ENCODE peak calls at places on chromosomes 5 and 9, in seven cellular contexts. M, Z, S, E, K, R and J are unnamed samples.

GRCh38 chr9:135588886-135589595 is 27.5 kb downstream of the PAEP start:
- DNase-seq in E (no peak), K (no peak), R (no peak), S (no peak), Z (no peak), M (no peak), J (no peak)

GRCh38 chr9:111198936-111199335 is 131.1 kb downstream of the OR2K2 start:
- DNase-seq in Z (no peak), E (no peak), S (no peak), K (no peak), M (no peak), R (no peak), J (no peak)

GRCh38 chr9:21591221-21592062 is 109.3 kb upstream of the IFNE start:
- DNase-seq in Z (peak), R (peak), M (peak), K (no peak), S (no peak), E (peak), J (no peak)

GRCh38 chr5:51187953-51188591 is 195.2 kb upstream of the ISL1 start:
- DNase-seq in E (peak), S (no peak), Z (no peak), K (no peak), R (peak), M (no peak), J (peak)

GRCh38 chr5:158718738-158719505 is 380.8 kb downstream of the EBF1 start:
- DNase-seq in E (no peak), Z (no peak), M (no peak), S (no peak), R (no peak), K (no peak), J (no peak)

GRCh38 chr9:95139121-95139520 is 178.4 kb downstream of the FANCC start:
- DNase-seq in Z (no peak), K (no peak), E (no peak), S (no peak), M (no peak), R (no peak), J (no peak)

GRCh38 chr9:112168197-112168596 is 6.9 kb downstream of the SUSD1 start:
- DNase-seq in K (no peak), M (no peak), R (no peak), Z (no peak), E (no peak), S (no peak), J (no peak)

GRCh38 chr5:169408166-169408565 is 107.2 kb upstream of the SLIT3 start:
- DNase-seq in K (no peak), S (no peak), E (no peak), Z (no peak), R (no peak), M (no peak), J (no peak)

GRCh38 chr9:137007060-137007815 is 10.9 kb upstream of the CLIC3 start:
- DNase-seq in Z (no peak), S (no peak), M (no peak), K (no peak), R (no peak), E (no peak), J (no peak)

GRCh38 chr5:81016116-81016515 is 56.0 kb downstream of the RASGRF2 start:
- DNase-seq in Z (no peak), M (no peak), S (no peak), R (no peak), K (no peak), E (no peak), J (no peak)

GRCh38 chr9:136342191-136343120 is 15.1 kb downstream of the GPSM1 start:
- DNase-seq in Z (no peak), M (no peak), K (peak), E (no peak), R (peak), S (peak), J (peak)

GRCh38 chr9:116546711-116547581 is 140.2 kb upstream of the TRIM32 start:
- DNase-seq in S (no peak), M (no peak), E (no peak), Z (peak), R (no peak), K (no peak), J (no peak)

GRCh38 chr5:14184725-14185124 is 41.6 kb downstream of the TRIO start:
- DNase-seq in S (no peak), E (no peak), Z (no peak), K (no peak), M (no peak), R (no peak), J (no peak)

GRCh38 chr9:7266911-7267555 is 509.3 kb downstream of the KDM4C start:
- DNase-seq in S (no peak), R (no peak), M (no peak), K (no peak), Z (no peak), E (no peak), J (no peak)

GRCh38 chr9:133496901-133497411 is 18.1 kb upstream of the SLC2A6 start:
- DNase-seq in S (no peak), K (no peak), Z (no peak), R (no peak), M (no peak), E (no peak), J (no peak)
- TF ChIP-seq YY1 in S (no peak), K (no peak), Z (no peak), R (no peak), M (no peak), E (no peak), J (no peak)

DNA sequence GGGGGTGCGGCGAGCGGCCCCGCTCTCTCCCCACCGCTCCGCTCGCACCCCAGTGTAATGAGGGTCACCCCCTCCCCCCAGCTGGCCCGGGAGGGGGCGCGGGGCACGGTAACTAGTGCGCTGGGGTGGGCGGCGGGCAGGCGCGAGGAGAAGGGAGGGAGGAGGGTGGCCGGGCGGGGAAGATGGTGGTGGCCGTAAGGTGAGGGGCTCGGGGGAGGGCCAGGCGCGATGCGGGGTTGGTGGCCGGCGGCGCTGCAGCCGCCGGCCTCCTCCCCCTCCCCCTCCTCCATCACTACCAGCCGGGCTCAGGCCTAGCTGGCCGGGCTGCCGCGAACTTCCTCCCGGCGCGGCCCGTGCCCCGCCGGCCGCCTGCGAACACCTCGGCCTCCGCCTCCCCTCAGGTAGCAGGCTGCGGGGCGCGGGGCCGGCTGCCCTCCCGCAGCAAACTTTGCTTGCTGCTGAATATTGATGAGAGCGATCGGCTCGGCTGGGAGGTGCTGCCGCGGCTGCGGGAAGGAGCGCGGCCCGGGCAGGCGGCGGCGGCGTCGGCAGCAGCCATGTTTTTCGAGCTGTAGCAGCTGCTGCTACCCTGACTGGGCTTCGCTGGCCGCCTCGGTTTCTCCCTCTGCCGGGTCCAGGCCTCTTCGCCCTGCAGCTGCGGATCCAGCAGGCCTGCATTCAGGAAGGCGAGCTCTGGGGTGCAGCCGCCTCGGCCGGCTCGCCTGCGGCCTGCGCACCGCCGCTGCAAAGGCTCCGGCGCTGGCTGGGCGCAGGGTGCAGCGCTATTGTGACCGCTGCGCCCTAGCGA is 476 bp downstream of the NSD1 start:
- DNase-seq in M (no peak), E (no peak), S (no peak), K (peak), Z (no peak), R (no peak), J (peak)
- TF ChIP-seq YY1 in M (peak), E (no peak), S (peak), K (peak), Z (no peak), R (peak), J (peak)

GRCh38 chr9:126394802-126395201 is 68.2 kb downstream of the MVB12B start:
- DNase-seq in K (no peak), Z (no peak), R (no peak), M (no peak), S (no peak), E (no peak), J (no peak)
- TF ChIP-seq YY1 in K (no peak), Z (no peak), R (no peak), M (no peak), S (no peak), E (no peak), J (no peak)

DNA sequence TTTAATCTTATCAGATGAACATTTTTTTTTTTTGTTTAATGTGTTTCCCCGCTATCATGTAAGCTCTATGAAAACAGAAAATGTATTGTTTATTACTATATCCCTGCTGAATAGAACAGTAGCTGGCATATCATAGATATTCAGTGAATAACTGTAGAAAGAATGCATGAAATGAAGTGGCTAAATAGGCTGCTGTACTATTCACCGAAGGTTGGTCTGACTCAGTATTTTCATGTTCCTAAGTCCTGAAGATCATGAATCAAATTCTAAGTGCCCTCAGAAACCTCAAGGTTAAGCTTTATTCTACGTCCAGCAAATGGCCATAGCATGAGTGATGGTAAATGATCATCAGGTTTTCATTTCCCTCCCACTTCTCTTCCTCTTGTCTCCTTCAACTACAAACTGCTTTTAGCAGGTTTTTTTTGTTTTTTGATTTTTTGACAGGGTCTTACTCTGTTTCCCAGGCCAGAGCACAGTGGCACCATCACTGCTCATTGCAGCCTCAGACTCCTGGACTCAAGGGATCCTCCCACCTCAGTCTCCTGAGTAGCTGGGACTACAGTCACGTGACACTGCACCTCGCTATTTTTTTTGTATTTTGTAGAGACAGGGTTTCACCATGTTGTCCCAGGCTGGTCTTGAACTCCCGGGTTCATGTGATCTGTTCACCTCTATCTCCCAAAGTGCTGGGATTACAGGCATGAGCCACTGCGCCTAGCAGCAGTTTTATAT is 19.1 kb upstream of the ZFAND5 start:
- DNase-seq in S (no peak), K (no peak), E (no peak), R (no peak), M (no peak), Z (no peak), J (no peak)
- TF ChIP-seq YY1 in S (no peak), K (no peak), E (no peak), R (no peak), M (no peak), Z (no peak), J (no peak)